ENCODE peak calls at places on chromosomes 2 and 18, in four cellular contexts. One of them, this sample, is unnamed.
A peak's percentile ranks its signal among the peaks of the same experiment; 100 is the strongest.

GRCh38 chr2:8168876-8169275 is 513.0 kb upstream of the ID2 start:
- DNase-seq in NCI-H524 treated with DMSO at 0.1 percent for 48 hours: no peak
- DNase-seq in NCI-H748 treated with DMSO at 0.1 percent for 48 hours: no peak
- DNase-seq in endothelial cell: no peak
- DNase-seq in this sample: no peak

GRCh38 chr2:106096446-106097369 is 97.4 kb downstream of the UXS1 start:
- DNase-seq in NCI-H524 treated with DMSO at 0.1 percent for 48 hours: no peak
- DNase-seq in NCI-H748 treated with DMSO at 0.1 percent for 48 hours: no peak
- DNase-seq in endothelial cell: no peak
- DNase-seq in this sample: no peak

GRCh38 chr2:126059379-126059778 is 596.6 kb upstream of the GYPC start:
- DNase-seq in NCI-H524 treated with DMSO at 0.1 percent for 48 hours: no peak
- DNase-seq in NCI-H748 treated with DMSO at 0.1 percent for 48 hours: no peak
- DNase-seq in endothelial cell: no peak
- DNase-seq in this sample: no peak

GRCh38 chr2:231922311-231922710 is 3.9 kb downstream of the NPPC start:
- DNase-seq in NCI-H524 treated with DMSO at 0.1 percent for 48 hours: no peak
- DNase-seq in NCI-H748 treated with DMSO at 0.1 percent for 48 hours: no peak
- DNase-seq in endothelial cell: no peak
- DNase-seq in this sample: no peak

GRCh38 chr2:241218131-241219029 is 29.9 kb downstream of the ANO7 start:
- DNase-seq in NCI-H524 treated with DMSO at 0.1 percent for 48 hours: peak; percentile 6
- DNase-seq in NCI-H748 treated with DMSO at 0.1 percent for 48 hours: no peak
- DNase-seq in endothelial cell: peak; percentile 66
- DNase-seq in this sample: peak; percentile 54

GRCh38 chr2:28532399-28532798 is 36.5 kb downstream of the PLB1 start:
- DNase-seq in NCI-H524 treated with DMSO at 0.1 percent for 48 hours: no peak
- DNase-seq in NCI-H748 treated with DMSO at 0.1 percent for 48 hours: no peak
- DNase-seq in endothelial cell: no peak
- DNase-seq in this sample: no peak

GRCh38 chr18:28690100-28690499 is 513.2 kb upstream of the CDH2 start:
- DNase-seq in NCI-H524 treated with DMSO at 0.1 percent for 48 hours: no peak
- DNase-seq in NCI-H748 treated with DMSO at 0.1 percent for 48 hours: no peak
- DNase-seq in endothelial cell: no peak
- DNase-seq in this sample: no peak

GRCh38 chr2:25310965-25311865 is 30.5 kb downstream of the DNMT3A start:
- DNase-seq in NCI-H524 treated with DMSO at 0.1 percent for 48 hours: peak; percentile 48
- DNase-seq in NCI-H748 treated with DMSO at 0.1 percent for 48 hours: peak; percentile 60
- DNase-seq in endothelial cell: no peak
- DNase-seq in this sample: peak; percentile 91

GRCh38 chr2:130152816-130153595 is 8.1 kb upstream of the CCDC74B start:
- DNase-seq in NCI-H524 treated with DMSO at 0.1 percent for 48 hours: no peak
- DNase-seq in NCI-H748 treated with DMSO at 0.1 percent for 48 hours: no peak
- DNase-seq in endothelial cell: no peak
- DNase-seq in this sample: no peak

GRCh38 chr2:216717491-216717901 is 22.1 kb upstream of the IGFBP5 start:
- DNase-seq in NCI-H524 treated with DMSO at 0.1 percent for 48 hours: no peak
- DNase-seq in NCI-H748 treated with DMSO at 0.1 percent for 48 hours: no peak
- DNase-seq in endothelial cell: no peak
- DNase-seq in this sample: no peak

GRCh38 chr2:109736177-109736827 is 57.8 kb upstream of the RGPD5 start:
- DNase-seq in NCI-H524 treated with DMSO at 0.1 percent for 48 hours: no peak
- DNase-seq in NCI-H748 treated with DMSO at 0.1 percent for 48 hours: peak; percentile 4
- DNase-seq in endothelial cell: peak; percentile 54
- DNase-seq in this sample: peak; percentile 8

GRCh38 chr2:186535861-186536260 is 49.8 kb downstream of the ZC3H15 start:
- DNase-seq in NCI-H524 treated with DMSO at 0.1 percent for 48 hours: peak; percentile 10
- DNase-seq in NCI-H748 treated with DMSO at 0.1 percent for 48 hours: no peak
- DNase-seq in endothelial cell: no peak
- DNase-seq in this sample: no peak

GRCh38 chr2:46062637-46063412 is 234.4 kb upstream of the EPAS1 start:
- DNase-seq in NCI-H524 treated with DMSO at 0.1 percent for 48 hours: no peak
- DNase-seq in NCI-H748 treated with DMSO at 0.1 percent for 48 hours: peak; percentile 53
- DNase-seq in endothelial cell: peak; percentile 86
- DNase-seq in this sample: peak; percentile 75

GRCh38 chr2:149686677-149687427 is 99.3 kb upstream of the MMADHC start:
- DNase-seq in NCI-H524 treated with DMSO at 0.1 percent for 48 hours: no peak
- DNase-seq in NCI-H748 treated with DMSO at 0.1 percent for 48 hours: no peak
- DNase-seq in endothelial cell: no peak
- DNase-seq in this sample: no peak

GRCh38 chr2:230793573-230794359 is 71.0 kb upstream of the ITM2C start:
- DNase-seq in NCI-H524 treated with DMSO at 0.1 percent for 48 hours: no peak
- DNase-seq in NCI-H748 treated with DMSO at 0.1 percent for 48 hours: no peak
- DNase-seq in endothelial cell: no peak
- DNase-seq in this sample: no peak

GRCh38 chr2:196066794-196067382 is 1.7 kb downstream of the DNAH7 start:
- DNase-seq in NCI-H524 treated with DMSO at 0.1 percent for 48 hours: no peak
- DNase-seq in NCI-H748 treated with DMSO at 0.1 percent for 48 hours: peak; percentile 67
- DNase-seq in endothelial cell: no peak
- DNase-seq in this sample: peak; percentile 52

GRCh38 chr2:233075966-233076339 is 15.8 kb downstream of the INPP5D start:
- DNase-seq in NCI-H524 treated with DMSO at 0.1 percent for 48 hours: no peak
- DNase-seq in NCI-H748 treated with DMSO at 0.1 percent for 48 hours: no peak
- DNase-seq in endothelial cell: no peak
- DNase-seq in this sample: peak; percentile 7

GRCh38 chr18:21183670-21184069 is 58.4 kb upstream of the GREB1L start:
- DNase-seq in NCI-H524 treated with DMSO at 0.1 percent for 48 hours: no peak
- DNase-seq in NCI-H748 treated with DMSO at 0.1 percent for 48 hours: no peak
- DNase-seq in endothelial cell: no peak
- DNase-seq in this sample: no peak

GRCh38 chr2:102061962-102062795 is 70.4 kb downstream of the IL1R2 start:
- DNase-seq in NCI-H524 treated with DMSO at 0.1 percent for 48 hours: no peak
- DNase-seq in NCI-H748 treated with DMSO at 0.1 percent for 48 hours: no peak
- DNase-seq in endothelial cell: no peak
- DNase-seq in this sample: no peak

GRCh38 chr2:84792856-84793522 is 87.9 kb downstream of the TRABD2A start:
- DNase-seq in NCI-H524 treated with DMSO at 0.1 percent for 48 hours: no peak
- DNase-seq in NCI-H748 treated with DMSO at 0.1 percent for 48 hours: no peak
- DNase-seq in endothelial cell: no peak
- DNase-seq in this sample: no peak

GRCh38 chr2:176956791-176957190 is 255.8 kb upstream of the HNRNPA3 start:
- DNase-seq in NCI-H524 treated with DMSO at 0.1 percent for 48 hours: no peak
- DNase-seq in NCI-H748 treated with DMSO at 0.1 percent for 48 hours: no peak
- DNase-seq in endothelial cell: no peak
- DNase-seq in this sample: no peak

GRCh38 chr2:170715062-170715931 is at the start of gene SP5:
- DNase-seq in NCI-H524 treated with DMSO at 0.1 percent for 48 hours: peak; percentile 41
- DNase-seq in NCI-H748 treated with DMSO at 0.1 percent for 48 hours: peak; percentile 57
- DNase-seq in endothelial cell: peak; percentile 59
- DNase-seq in this sample: peak; percentile 93

GRCh38 chr2:12714391-12715221 is 2.1 kb upstream of the TRIB2 start:
- DNase-seq in NCI-H524 treated with DMSO at 0.1 percent for 48 hours: no peak
- DNase-seq in NCI-H748 treated with DMSO at 0.1 percent for 48 hours: no peak
- DNase-seq in endothelial cell: no peak
- DNase-seq in this sample: no peak

GRCh38 chr2:226660524-226660923 is 139.1 kb downstream of the IRS1 start:
- DNase-seq in NCI-H524 treated with DMSO at 0.1 percent for 48 hours: no peak
- DNase-seq in NCI-H748 treated with DMSO at 0.1 percent for 48 hours: no peak
- DNase-seq in endothelial cell: no peak
- DNase-seq in this sample: no peak

GRCh38 chr18:77297919-77298571 is 48.4 kb downstream of the GALR1 start:
- DNase-seq in NCI-H524 treated with DMSO at 0.1 percent for 48 hours: no peak
- DNase-seq in NCI-H748 treated with DMSO at 0.1 percent for 48 hours: no peak
- DNase-seq in endothelial cell: no peak
- DNase-seq in this sample: no peak

GRCh38 chr2:137771064-137771463 is 193.2 kb upstream of the HNMT start:
- DNase-seq in NCI-H524 treated with DMSO at 0.1 percent for 48 hours: no peak
- DNase-seq in NCI-H748 treated with DMSO at 0.1 percent for 48 hours: no peak
- DNase-seq in endothelial cell: no peak
- DNase-seq in this sample: no peak

GRCh38 chr2:188725981-188726380 is 248.2 kb upstream of the COL3A1 start:
- DNase-seq in NCI-H524 treated with DMSO at 0.1 percent for 48 hours: no peak
- DNase-seq in NCI-H748 treated with DMSO at 0.1 percent for 48 hours: no peak
- DNase-seq in endothelial cell: no peak
- DNase-seq in this sample: no peak

GRCh38 chr2:94871226-94872087 is at the start of gene TEKT4:
- DNase-seq in NCI-H524 treated with DMSO at 0.1 percent for 48 hours: no peak
- DNase-seq in NCI-H748 treated with DMSO at 0.1 percent for 48 hours: peak; percentile 15
- DNase-seq in endothelial cell: peak; percentile 47
- DNase-seq in this sample: no peak

GRCh38 chr18:77131100-77131651 is 1.4 kb downstream of the MBP start:
- DNase-seq in NCI-H524 treated with DMSO at 0.1 percent for 48 hours: no peak
- DNase-seq in NCI-H748 treated with DMSO at 0.1 percent for 48 hours: no peak
- DNase-seq in endothelial cell: no peak
- DNase-seq in this sample: no peak

GRCh38 chr2:235618039-235618438 is 124.2 kb downstream of the AGAP1 start:
- DNase-seq in NCI-H524 treated with DMSO at 0.1 percent for 48 hours: no peak
- DNase-seq in NCI-H748 treated with DMSO at 0.1 percent for 48 hours: no peak
- DNase-seq in endothelial cell: no peak
- DNase-seq in this sample: no peak

GRCh38 chr2:100056478-100056877 is 85.9 kb downstream of the AFF3 start:
- DNase-seq in NCI-H524 treated with DMSO at 0.1 percent for 48 hours: no peak
- DNase-seq in NCI-H748 treated with DMSO at 0.1 percent for 48 hours: no peak
- DNase-seq in endothelial cell: no peak
- DNase-seq in this sample: no peak